ENCODE peak calls at places on chromosomes 3 and 15, in four cellular contexts. One of them, this sample, is unnamed.

GRCh38 chr15:101481381-101481705 is 8.2 kb downstream of the PCSK6 start:
- DNase-seq in K562: no peak
- DNase-seq in GM12878: no peak
- DNase-seq in HepG2: no peak
- DNase-seq in this sample: no peak

GRCh38 chr15:29570931-29571727 is 251.1 kb downstream of the TJP1 start:
- DNase-seq in K562: no peak
- DNase-seq in GM12878: no peak
- DNase-seq in HepG2: no peak
- DNase-seq in this sample: peak

GRCh38 chr15:65532738-65533051 is 2.4 kb downstream of the HACD3 start:
- DNase-seq in K562: peak
- DNase-seq in GM12878: no peak
- DNase-seq in HepG2: peak
- DNase-seq in this sample: no peak

GRCh38 chr3:168162172-168162571 is 66.4 kb upstream of the GOLIM4 start:
- DNase-seq in K562: no peak
- DNase-seq in GM12878: no peak
- DNase-seq in HepG2: no peak
- DNase-seq in this sample: no peak

GRCh38 chr3:45174234-45174633 is 28.1 kb upstream of the CDCP1 start:
- DNase-seq in K562: no peak
- DNase-seq in GM12878: no peak
- DNase-seq in HepG2: no peak
- DNase-seq in this sample: no peak

GRCh38 chr15:67969892-67970291 is 84.2 kb upstream of the PIAS1 start:
- DNase-seq in K562: no peak
- DNase-seq in GM12878: no peak
- DNase-seq in HepG2: no peak
- DNase-seq in this sample: no peak

GRCh38 chr3:119809249-119810017 is 27.5 kb downstream of the NR1I2 start:
- DNase-seq in K562: no peak
- DNase-seq in GM12878: no peak
- DNase-seq in HepG2: no peak
- DNase-seq in this sample: peak

GRCh38 chr15:52324109-52324508 is 28.5 kb upstream of the MYO5C start:
- DNase-seq in K562: no peak
- DNase-seq in GM12878: no peak
- DNase-seq in HepG2: no peak
- DNase-seq in this sample: no peak

GRCh38 chr15:48759921-48760320 is 50.9 kb downstream of the CEP152 start:
- DNase-seq in K562: no peak
- DNase-seq in GM12878: no peak
- DNase-seq in HepG2: no peak
- DNase-seq in this sample: no peak

GRCh38 chr15:22227961-22228762 is 147.8 kb downstream of the OR4M2 start:
- DNase-seq in K562: no peak
- DNase-seq in GM12878: no peak
- DNase-seq in HepG2: no peak
- DNase-seq in this sample: no peak

GRCh38 chr3:143895805-143896204 is 47.5 kb upstream of the SLC9A9 start:
- DNase-seq in K562: peak
- DNase-seq in GM12878: no peak
- DNase-seq in HepG2: no peak
- DNase-seq in this sample: no peak

GRCh38 chr3:18946524-18946923 is 201.8 kb upstream of the KCNH8 start:
- DNase-seq in K562: no peak
- DNase-seq in GM12878: no peak
- DNase-seq in HepG2: peak
- DNase-seq in this sample: no peak

GRCh38 chr3:71681224-71681668 is 44.0 kb downstream of the EIF4E3 start:
- DNase-seq in K562: peak
- DNase-seq in GM12878: no peak
- DNase-seq in HepG2: peak
- DNase-seq in this sample: peak

GRCh38 chr3:45547764-45548683 is 46.5 kb upstream of the LIMD1 start:
- DNase-seq in K562: no peak
- DNase-seq in GM12878: no peak
- DNase-seq in HepG2: no peak
- DNase-seq in this sample: no peak

GRCh38 chr3:171001957-171002694 is 24.4 kb downstream of the SLC2A2 start:
- DNase-seq in K562: no peak
- DNase-seq in GM12878: peak
- DNase-seq in HepG2: peak
- DNase-seq in this sample: no peak

GRCh38 chr3:43512749-43513404 is 108.9 kb downstream of the ANO10 start:
- DNase-seq in K562: no peak
- DNase-seq in GM12878: no peak
- DNase-seq in HepG2: no peak
- DNase-seq in this sample: no peak

GRCh38 chr3:170040283-170040907 is 2.6 kb downstream of the GPR160 start:
- DNase-seq in K562: no peak
- DNase-seq in GM12878: no peak
- DNase-seq in HepG2: no peak
- DNase-seq in this sample: no peak

GRCh38 chr15:52121896-52122295 is 9.3 kb upstream of the BCL2L10 start:
- DNase-seq in K562: no peak
- DNase-seq in GM12878: no peak
- DNase-seq in HepG2: no peak
- DNase-seq in this sample: no peak

DNA sequence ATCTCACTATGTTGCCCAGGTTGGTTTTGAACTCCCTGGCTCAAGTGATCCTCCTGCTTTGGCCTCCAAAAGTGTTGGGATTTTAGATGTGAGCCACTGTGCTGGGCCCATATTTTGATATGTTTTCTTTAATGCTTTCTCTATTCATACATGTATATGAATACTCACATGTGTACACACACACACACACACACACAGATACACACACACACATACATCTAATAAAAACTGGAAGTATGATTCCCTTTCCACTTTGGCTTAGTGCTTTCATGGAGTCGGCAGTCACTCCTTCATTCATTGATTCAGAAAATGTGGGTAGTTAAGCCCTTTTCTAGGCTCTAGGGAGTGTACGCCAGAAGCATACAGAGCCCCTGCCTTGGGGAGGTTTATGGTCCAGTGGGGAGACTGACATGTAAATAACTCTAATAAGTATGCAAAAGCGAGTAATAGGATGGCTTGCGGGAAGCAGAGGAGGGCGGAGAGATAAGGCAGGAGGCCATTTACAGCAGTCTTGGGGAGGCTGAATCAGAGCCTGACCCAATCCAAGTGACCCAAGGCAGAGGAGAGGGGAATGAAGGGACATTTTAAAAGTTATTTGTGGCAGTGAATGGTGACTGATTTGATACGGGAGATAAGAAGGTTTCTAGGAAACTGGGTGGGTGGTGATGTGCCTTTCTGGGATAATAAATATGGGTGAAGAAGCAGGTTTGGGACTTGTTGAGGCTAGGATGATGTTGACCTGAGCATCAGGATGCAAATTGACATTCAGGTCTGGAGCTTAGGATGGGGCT is 32.5 kb upstream of the TATDN2 start:
- DNase-seq in K562: no peak
- DNase-seq in GM12878: no peak
- DNase-seq in HepG2: no peak
- DNase-seq in this sample: no peak
- TF ChIP-seq NR2C2 in K562: no peak
- TF ChIP-seq NR2C2 in GM12878: no peak
- TF ChIP-seq NR2C2 in HepG2: no peak
- TF ChIP-seq NR2C2 in this sample: no peak

GRCh38 chr3:100982710-100983109 is 10.5 kb downstream of the ABI3BP start:
- DNase-seq in K562: no peak
- DNase-seq in GM12878: no peak
- DNase-seq in HepG2: no peak
- DNase-seq in this sample: no peak
- TF ChIP-seq NR2C2 in K562: no peak
- TF ChIP-seq NR2C2 in GM12878: no peak
- TF ChIP-seq NR2C2 in HepG2: no peak
- TF ChIP-seq NR2C2 in this sample: no peak

GRCh38 chr3:188169826-188170455 is 16.0 kb downstream of the LPP start:
- DNase-seq in K562: no peak
- DNase-seq in GM12878: no peak
- DNase-seq in HepG2: no peak
- DNase-seq in this sample: no peak
- TF ChIP-seq NR2C2 in K562: no peak
- TF ChIP-seq NR2C2 in GM12878: no peak
- TF ChIP-seq NR2C2 in HepG2: no peak
- TF ChIP-seq NR2C2 in this sample: no peak

GRCh38 chr3:196354151-196354550 is 16.0 kb upstream of the TM4SF19 start:
- DNase-seq in K562: no peak
- DNase-seq in GM12878: no peak
- DNase-seq in HepG2: no peak
- DNase-seq in this sample: no peak

GRCh38 chr3:196355668-196356067 is 17.5 kb upstream of the TM4SF19 start:
- DNase-seq in K562: no peak
- DNase-seq in GM12878: no peak
- DNase-seq in HepG2: no peak
- DNase-seq in this sample: no peak

GRCh38 chr3:196356556-196356955 is 18.4 kb upstream of the TM4SF19 start:
- DNase-seq in K562: no peak
- DNase-seq in GM12878: no peak
- DNase-seq in HepG2: no peak
- DNase-seq in this sample: no peak

GRCh38 chr3:196360586-196360985 is 22.4 kb upstream of the TM4SF19 start:
- DNase-seq in K562: no peak
- DNase-seq in GM12878: no peak
- DNase-seq in HepG2: no peak
- DNase-seq in this sample: no peak

GRCh38 chr3:196357905-196358304 is 19.7 kb upstream of the TM4SF19 start:
- DNase-seq in K562: no peak
- DNase-seq in GM12878: no peak
- DNase-seq in HepG2: no peak
- DNase-seq in this sample: no peak
- TF ChIP-seq NR2C2 in K562: no peak
- TF ChIP-seq NR2C2 in GM12878: no peak
- TF ChIP-seq NR2C2 in HepG2: no peak
- TF ChIP-seq NR2C2 in this sample: no peak

GRCh38 chr15:88241461-88241860 is 15.1 kb downstream of the NTRK3 start:
- DNase-seq in K562: no peak
- DNase-seq in GM12878: no peak
- DNase-seq in HepG2: no peak
- DNase-seq in this sample: no peak
- TF ChIP-seq NR2C2 in K562: no peak
- TF ChIP-seq NR2C2 in GM12878: no peak
- TF ChIP-seq NR2C2 in HepG2: no peak
- TF ChIP-seq NR2C2 in this sample: no peak

GRCh38 chr15:93438310-93438709 is 349.3 kb upstream of the RGMA start:
- DNase-seq in K562: no peak
- DNase-seq in GM12878: no peak
- DNase-seq in HepG2: no peak
- DNase-seq in this sample: no peak
- TF ChIP-seq NR2C2 in K562: no peak
- TF ChIP-seq NR2C2 in GM12878: no peak
- TF ChIP-seq NR2C2 in HepG2: no peak
- TF ChIP-seq NR2C2 in this sample: no peak

GRCh38 chr15:27241942-27242341 is 271.0 kb downstream of the GABRG3 start:
- DNase-seq in K562: no peak
- DNase-seq in GM12878: no peak
- DNase-seq in HepG2: no peak
- DNase-seq in this sample: no peak

GRCh38 chr15:27248251-27248650 is 277.3 kb downstream of the GABRG3 start:
- DNase-seq in K562: no peak
- DNase-seq in GM12878: no peak
- DNase-seq in HepG2: no peak
- DNase-seq in this sample: no peak

GRCh38 chr15:27249723-27250160 is 278.8 kb downstream of the GABRG3 start:
- DNase-seq in K562: no peak
- DNase-seq in GM12878: no peak
- DNase-seq in HepG2: no peak
- DNase-seq in this sample: no peak

GRCh38 chr15:27249046-27249722 is 278.2 kb downstream of the GABRG3 start:
- DNase-seq in K562: no peak
- DNase-seq in GM12878: no peak
- DNase-seq in HepG2: no peak
- DNase-seq in this sample: no peak

GRCh38 chr15:27244047-27244446 is 273.1 kb downstream of the GABRG3 start:
- DNase-seq in K562: no peak
- DNase-seq in GM12878: no peak
- DNase-seq in HepG2: no peak
- DNase-seq in this sample: no peak
- TF ChIP-seq NR2C2 in K562: no peak
- TF ChIP-seq NR2C2 in GM12878: no peak
- TF ChIP-seq NR2C2 in HepG2: no peak
- TF ChIP-seq NR2C2 in this sample: no peak

GRCh38 chr3:57409471-57409870 is 117.0 kb upstream of the ASB14 start:
- DNase-seq in K562: no peak
- DNase-seq in GM12878: no peak
- DNase-seq in HepG2: no peak
- DNase-seq in this sample: no peak
- TF ChIP-seq NR2C2 in K562: no peak
- TF ChIP-seq NR2C2 in GM12878: no peak
- TF ChIP-seq NR2C2 in HepG2: no peak
- TF ChIP-seq NR2C2 in this sample: no peak